ENCODE peak calls at places on chromosomes 1 and 21, in nine cellular contexts. One of them, this sample, is unnamed. For H3K4me1, the result is how much of the 10 kb centered on the place peaks cover.

GRCh38 chr1:97013904-97014303 is 292.3 kb downstream of the PTBP2 start:
- DNase-seq in astrocyte: peak
- DNase-seq in CD8-positive, alpha-beta memory T cell: no peak
- DNase-seq in IMR-90: peak
- DNase-seq in naive thymus-derived CD4-positive, alpha-beta T cell: no peak
- DNase-seq in A549: no peak
- DNase-seq in thoracic aorta: no peak
- DNase-seq in fibroblast of lung: peak
- DNase-seq in aorta: no peak
- DNase-seq in this sample: no peak

GRCh38 chr1:220514256-220514655 is 13.7 kb upstream of the MARK1 start:
- DNase-seq in astrocyte: no peak
- DNase-seq in CD8-positive, alpha-beta memory T cell: no peak
- DNase-seq in IMR-90: no peak
- DNase-seq in naive thymus-derived CD4-positive, alpha-beta T cell: no peak
- DNase-seq in A549: no peak
- DNase-seq in thoracic aorta: no peak
- DNase-seq in fibroblast of lung: no peak
- DNase-seq in aorta: no peak
- DNase-seq in this sample: no peak

GRCh38 chr1:27522148-27522859 is 32.3 kb upstream of the WASF2 start:
- DNase-seq in astrocyte: no peak
- DNase-seq in CD8-positive, alpha-beta memory T cell: peak
- DNase-seq in IMR-90: no peak
- DNase-seq in naive thymus-derived CD4-positive, alpha-beta T cell: peak
- DNase-seq in A549: no peak
- DNase-seq in thoracic aorta: no peak
- DNase-seq in fibroblast of lung: peak
- DNase-seq in aorta: peak
- DNase-seq in this sample: no peak

GRCh38 chr1:236560213-236560771 is 36.5 kb downstream of the LGALS8 start:
- DNase-seq in astrocyte: no peak
- DNase-seq in CD8-positive, alpha-beta memory T cell: no peak
- DNase-seq in IMR-90: no peak
- DNase-seq in naive thymus-derived CD4-positive, alpha-beta T cell: no peak
- DNase-seq in A549: no peak
- DNase-seq in thoracic aorta: no peak
- DNase-seq in fibroblast of lung: no peak
- DNase-seq in aorta: no peak
- DNase-seq in this sample: no peak

GRCh38 chr1:43293171-43293570 is 7.6 kb upstream of the TIE1 start:
- DNase-seq in astrocyte: no peak
- DNase-seq in CD8-positive, alpha-beta memory T cell: no peak
- DNase-seq in IMR-90: no peak
- DNase-seq in naive thymus-derived CD4-positive, alpha-beta T cell: no peak
- DNase-seq in A549: no peak
- DNase-seq in thoracic aorta: no peak
- DNase-seq in fibroblast of lung: no peak
- DNase-seq in aorta: no peak
- DNase-seq in this sample: no peak

GRCh38 chr1:9657521-9658032 is 6.0 kb downstream of the PIK3CD start:
- DNase-seq in astrocyte: no peak
- DNase-seq in CD8-positive, alpha-beta memory T cell: no peak
- DNase-seq in IMR-90: no peak
- DNase-seq in naive thymus-derived CD4-positive, alpha-beta T cell: no peak
- DNase-seq in A549: no peak
- DNase-seq in thoracic aorta: no peak
- DNase-seq in fibroblast of lung: no peak
- DNase-seq in aorta: no peak
- DNase-seq in this sample: no peak

GRCh38 chr21:45981641-45982255 is at the start of gene COL6A1:
- DNase-seq in astrocyte: peak
- DNase-seq in CD8-positive, alpha-beta memory T cell: no peak
- DNase-seq in IMR-90: peak
- DNase-seq in naive thymus-derived CD4-positive, alpha-beta T cell: peak
- DNase-seq in A549: no peak
- DNase-seq in thoracic aorta: no peak
- DNase-seq in fibroblast of lung: peak
- DNase-seq in aorta: peak
- DNase-seq in this sample: no peak

GRCh38 chr21:38756746-38757145 is 49.0 kb upstream of the ETS2 start:
- DNase-seq in astrocyte: peak
- DNase-seq in CD8-positive, alpha-beta memory T cell: no peak
- DNase-seq in IMR-90: peak
- DNase-seq in naive thymus-derived CD4-positive, alpha-beta T cell: no peak
- DNase-seq in A549: peak
- DNase-seq in thoracic aorta: no peak
- DNase-seq in fibroblast of lung: peak
- DNase-seq in aorta: no peak
- DNase-seq in this sample: no peak

GRCh38 chr1:6087402-6087772 is 41.7 kb downstream of the KCNAB2 start:
- DNase-seq in astrocyte: no peak
- DNase-seq in CD8-positive, alpha-beta memory T cell: no peak
- DNase-seq in IMR-90: no peak
- DNase-seq in naive thymus-derived CD4-positive, alpha-beta T cell: no peak
- DNase-seq in A549: no peak
- DNase-seq in thoracic aorta: no peak
- DNase-seq in fibroblast of lung: no peak
- DNase-seq in aorta: no peak
- DNase-seq in this sample: no peak

GRCh38 chr1:33410091-33410701 is 20.7 kb downstream of the PHC2 start:
- DNase-seq in astrocyte: peak
- DNase-seq in CD8-positive, alpha-beta memory T cell: no peak
- DNase-seq in IMR-90: peak
- DNase-seq in naive thymus-derived CD4-positive, alpha-beta T cell: no peak
- DNase-seq in A549: no peak
- DNase-seq in thoracic aorta: peak
- DNase-seq in fibroblast of lung: peak
- DNase-seq in aorta: peak
- DNase-seq in this sample: no peak

DNA sequence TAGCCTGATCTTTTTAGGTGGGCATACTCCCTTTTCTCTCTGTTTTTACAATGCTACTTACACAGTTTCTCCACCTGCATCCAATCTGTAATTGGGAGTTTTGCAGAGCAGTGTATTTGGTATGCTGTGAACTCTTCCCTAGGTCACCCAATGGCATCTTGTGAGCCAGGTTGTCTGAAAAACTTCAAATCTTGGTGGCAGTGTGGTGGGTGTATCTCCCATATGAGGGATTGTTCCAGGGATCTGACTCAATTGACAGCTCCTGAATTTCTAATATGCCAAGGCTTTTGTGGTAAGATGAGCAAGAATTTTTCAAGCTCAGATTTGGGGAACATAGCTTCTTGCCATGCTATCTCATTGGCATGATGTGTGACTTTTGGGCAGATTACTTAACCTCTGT is 47.2 kb upstream of the MACF1 start:
- DNase-seq in astrocyte: no peak
- DNase-seq in CD8-positive, alpha-beta memory T cell: no peak
- DNase-seq in IMR-90: no peak
- DNase-seq in naive thymus-derived CD4-positive, alpha-beta T cell: no peak
- DNase-seq in A549: no peak
- DNase-seq in thoracic aorta: no peak
- DNase-seq in fibroblast of lung: no peak
- DNase-seq in aorta: no peak
- DNase-seq in this sample: no peak
- H3K4me1 ChIP-seq in astrocyte: under half
- H3K4me1 ChIP-seq in CD8-positive, alpha-beta memory T cell: under half
- H3K4me1 ChIP-seq in IMR-90: under half
- H3K4me1 ChIP-seq in naive thymus-derived CD4-positive, alpha-beta T cell: under half
- H3K4me1 ChIP-seq in A549: half or more
- H3K4me1 ChIP-seq in thoracic aorta: half or more
- H3K4me1 ChIP-seq in fibroblast of lung: under half
- H3K4me1 ChIP-seq in aorta: under half
- H3K4me1 ChIP-seq in this sample: half or more

GRCh38 chr1:29227511-29227910 is 3.2 kb downstream of the MECR start:
- DNase-seq in astrocyte: no peak
- DNase-seq in CD8-positive, alpha-beta memory T cell: no peak
- DNase-seq in IMR-90: no peak
- DNase-seq in naive thymus-derived CD4-positive, alpha-beta T cell: no peak
- DNase-seq in A549: no peak
- DNase-seq in thoracic aorta: no peak
- DNase-seq in fibroblast of lung: no peak
- DNase-seq in aorta: no peak
- DNase-seq in this sample: no peak

GRCh38 chr1:29222686-29223085 is 8.0 kb downstream of the MECR start:
- DNase-seq in astrocyte: no peak
- DNase-seq in CD8-positive, alpha-beta memory T cell: no peak
- DNase-seq in IMR-90: no peak
- DNase-seq in naive thymus-derived CD4-positive, alpha-beta T cell: no peak
- DNase-seq in A549: no peak
- DNase-seq in thoracic aorta: no peak
- DNase-seq in fibroblast of lung: peak
- DNase-seq in aorta: no peak
- DNase-seq in this sample: no peak

GRCh38 chr1:29230204-29230552 is 556 bp downstream of the MECR start:
- DNase-seq in astrocyte: no peak
- DNase-seq in CD8-positive, alpha-beta memory T cell: no peak
- DNase-seq in IMR-90: no peak
- DNase-seq in naive thymus-derived CD4-positive, alpha-beta T cell: no peak
- DNase-seq in A549: no peak
- DNase-seq in thoracic aorta: no peak
- DNase-seq in fibroblast of lung: no peak
- DNase-seq in aorta: no peak
- DNase-seq in this sample: no peak

GRCh38 chr1:29221296-29221695 is 9.4 kb downstream of the MECR start:
- DNase-seq in astrocyte: no peak
- DNase-seq in CD8-positive, alpha-beta memory T cell: no peak
- DNase-seq in IMR-90: no peak
- DNase-seq in naive thymus-derived CD4-positive, alpha-beta T cell: no peak
- DNase-seq in A549: no peak
- DNase-seq in thoracic aorta: no peak
- DNase-seq in fibroblast of lung: no peak
- DNase-seq in aorta: no peak
- DNase-seq in this sample: no peak

GRCh38 chr1:29224438-29224837 is 6.3 kb downstream of the MECR start:
- DNase-seq in astrocyte: no peak
- DNase-seq in CD8-positive, alpha-beta memory T cell: no peak
- DNase-seq in IMR-90: no peak
- DNase-seq in naive thymus-derived CD4-positive, alpha-beta T cell: no peak
- DNase-seq in A549: no peak
- DNase-seq in thoracic aorta: no peak
- DNase-seq in fibroblast of lung: no peak
- DNase-seq in aorta: no peak
- DNase-seq in this sample: no peak
- H3K27ac ChIP-seq in astrocyte: no peak
- H3K27ac ChIP-seq in CD8-positive, alpha-beta memory T cell: no peak
- H3K27ac ChIP-seq in IMR-90: no peak
- H3K27ac ChIP-seq in naive thymus-derived CD4-positive, alpha-beta T cell: no peak
- H3K27ac ChIP-seq in A549: no peak
- H3K27ac ChIP-seq in thoracic aorta: no peak
- H3K27ac ChIP-seq in fibroblast of lung: no peak
- H3K27ac ChIP-seq in aorta: no peak
- H3K27ac ChIP-seq in this sample: no peak

DNA sequence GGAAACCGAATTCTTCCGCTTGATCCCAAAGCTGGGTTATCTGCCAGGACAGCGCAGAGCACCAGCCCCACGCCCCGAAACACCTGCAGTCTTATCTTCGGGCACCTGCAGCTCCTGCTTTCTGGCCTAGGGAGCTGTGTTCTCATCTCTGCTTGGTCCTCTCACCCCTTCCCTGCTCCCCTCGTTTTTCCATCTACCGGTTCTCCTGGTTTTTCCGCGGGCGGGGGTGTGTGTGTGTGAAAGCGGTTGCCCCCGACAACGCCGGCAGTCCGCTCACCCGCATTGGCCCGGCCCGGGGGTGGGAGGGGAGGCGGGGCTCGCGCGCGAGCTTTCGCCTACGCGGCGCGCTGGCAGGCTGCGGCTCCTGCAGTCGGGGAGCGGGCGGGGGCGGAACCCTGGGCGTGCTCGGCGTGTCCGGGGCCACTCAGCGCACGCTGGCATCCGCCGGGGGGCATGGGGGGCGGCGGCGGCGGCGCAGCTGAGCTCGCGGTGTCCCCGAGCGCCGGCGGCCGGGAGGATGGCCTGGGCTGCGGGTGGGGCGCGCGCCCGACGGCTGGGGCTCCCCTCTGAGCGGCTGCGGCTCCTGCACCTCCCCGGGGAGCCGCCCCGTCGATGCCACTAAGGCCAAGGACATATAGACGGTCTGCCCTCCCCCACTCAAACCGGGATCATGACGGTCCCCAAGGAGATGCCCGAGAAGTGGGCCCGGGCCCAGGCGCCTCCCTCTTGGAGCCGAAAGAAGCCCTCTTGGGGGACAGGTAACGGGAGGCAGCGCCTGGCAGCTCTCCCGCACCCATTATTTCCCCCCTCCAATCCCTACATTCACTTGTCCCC is 3.2 kb downstream of the ATP8B2 start:
- DNase-seq in astrocyte: peak
- DNase-seq in CD8-positive, alpha-beta memory T cell: peak
- DNase-seq in IMR-90: peak
- DNase-seq in naive thymus-derived CD4-positive, alpha-beta T cell: peak
- DNase-seq in A549: no peak
- DNase-seq in thoracic aorta: peak
- DNase-seq in fibroblast of lung: peak
- DNase-seq in aorta: peak
- DNase-seq in this sample: no peak
- H3K4me1 ChIP-seq in astrocyte: under half
- H3K4me1 ChIP-seq in CD8-positive, alpha-beta memory T cell: half or more
- H3K4me1 ChIP-seq in IMR-90: under half
- H3K4me1 ChIP-seq in naive thymus-derived CD4-positive, alpha-beta T cell: under half
- H3K4me1 ChIP-seq in A549: under half
- H3K4me1 ChIP-seq in thoracic aorta: under half
- H3K4me1 ChIP-seq in fibroblast of lung: under half
- H3K4me1 ChIP-seq in aorta: under half
- H3K4me1 ChIP-seq in this sample: under half

DNA sequence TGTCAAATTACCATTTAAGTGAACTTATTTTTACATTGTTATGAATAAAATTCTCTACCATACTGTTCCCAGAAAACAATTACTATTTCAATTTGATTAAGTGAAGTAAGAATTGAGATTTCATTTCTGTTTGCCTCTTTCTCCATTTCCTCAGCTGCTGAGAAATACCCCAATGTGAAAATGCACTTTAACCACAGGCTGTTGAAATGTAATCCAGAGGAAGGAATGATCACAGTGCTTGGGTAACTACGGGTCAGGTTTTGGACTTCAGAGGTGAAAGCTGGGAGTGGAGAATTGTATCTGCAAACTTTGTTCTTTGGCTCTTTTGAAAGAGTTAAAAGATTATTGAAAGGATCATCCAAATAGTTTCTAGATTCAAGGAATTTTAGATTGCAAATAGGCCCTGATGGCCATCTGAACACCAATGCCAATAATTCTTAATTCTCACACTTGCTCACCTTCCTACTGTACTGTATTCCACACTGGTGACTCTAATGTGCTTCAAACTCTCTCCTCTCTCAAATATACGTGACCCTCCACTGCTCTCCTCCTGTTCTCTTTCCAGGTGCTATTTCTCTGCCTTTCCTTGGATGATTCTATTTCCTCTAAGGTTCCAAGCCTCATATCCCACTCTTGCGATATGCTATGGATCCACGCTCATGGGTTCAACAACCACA is 28.5 kb downstream of the KMO start:
- DNase-seq in astrocyte: peak
- DNase-seq in CD8-positive, alpha-beta memory T cell: no peak
- DNase-seq in IMR-90: no peak
- DNase-seq in naive thymus-derived CD4-positive, alpha-beta T cell: no peak
- DNase-seq in A549: no peak
- DNase-seq in thoracic aorta: no peak
- DNase-seq in fibroblast of lung: no peak
- DNase-seq in aorta: no peak
- DNase-seq in this sample: no peak
- H3K27ac ChIP-seq in astrocyte: no peak
- H3K27ac ChIP-seq in CD8-positive, alpha-beta memory T cell: no peak
- H3K27ac ChIP-seq in IMR-90: no peak
- H3K27ac ChIP-seq in naive thymus-derived CD4-positive, alpha-beta T cell: no peak
- H3K27ac ChIP-seq in A549: no peak
- H3K27ac ChIP-seq in thoracic aorta: no peak
- H3K27ac ChIP-seq in fibroblast of lung: no peak
- H3K27ac ChIP-seq in aorta: no peak
- H3K27ac ChIP-seq in this sample: no peak